ENCODE peak calls at places on chromosomes 1 and 21, in four cellular contexts. One of them, this sample, is unnamed.

GRCh38 chr1:178774263-178774662 is 49.2 kb downstream of the RALGPS2 start:
- DNase-seq in cardiac muscle cell: peak
- DNase-seq in foreskin keratinocyte: no peak
- DNase-seq in lung: no peak
- DNase-seq in this sample: peak

GRCh38 chr1:35030338-35031102 is 1.2 kb downstream of the ZMYM6 start:
- DNase-seq in lung: no peak
- DNase-seq in cardiac muscle cell: no peak
- DNase-seq in foreskin keratinocyte: no peak
- DNase-seq in this sample: no peak

GRCh38 chr1:204921855-204922516 is 51.3 kb downstream of the NFASC start:
- DNase-seq in lung: no peak
- DNase-seq in cardiac muscle cell: no peak
- DNase-seq in foreskin keratinocyte: no peak
- DNase-seq in this sample: no peak

GRCh38 chr1:194487172-194487571 is 1300.8 kb upstream of the B3GALT2 start:
- DNase-seq in lung: no peak
- DNase-seq in foreskin keratinocyte: no peak
- DNase-seq in cardiac muscle cell: no peak
- DNase-seq in this sample: no peak

GRCh38 chr1:194693244-194693643 is 1506.8 kb upstream of the B3GALT2 start:
- DNase-seq in cardiac muscle cell: no peak
- DNase-seq in lung: no peak
- DNase-seq in foreskin keratinocyte: no peak
- DNase-seq in this sample: no peak

GRCh38 chr1:171865106-171865505 is 23.8 kb downstream of the DNM3 start:
- DNase-seq in foreskin keratinocyte: no peak
- DNase-seq in lung: no peak
- DNase-seq in cardiac muscle cell: no peak
- DNase-seq in this sample: peak

GRCh38 chr21:14842641-14843040 is 222.2 kb downstream of the NRIP1 start:
- DNase-seq in foreskin keratinocyte: no peak
- DNase-seq in cardiac muscle cell: no peak
- DNase-seq in lung: no peak
- DNase-seq in this sample: no peak

GRCh38 chr1:220335668-220336067 is 63.4 kb upstream of the RAB3GAP2 start:
- DNase-seq in lung: peak
- DNase-seq in cardiac muscle cell: no peak
- DNase-seq in foreskin keratinocyte: no peak
- DNase-seq in this sample: peak

GRCh38 chr1:112888630-112889029 is 67.4 kb downstream of the SLC16A1 start:
- DNase-seq in cardiac muscle cell: no peak
- DNase-seq in foreskin keratinocyte: no peak
- DNase-seq in lung: no peak
- DNase-seq in this sample: no peak

GRCh38 chr1:36965301-36966159 is 68.8 kb downstream of the GRIK3 start:
- DNase-seq in foreskin keratinocyte: no peak
- DNase-seq in cardiac muscle cell: no peak
- DNase-seq in lung: no peak
- DNase-seq in this sample: no peak

GRCh38 chr1:152735648-152736047 is 22.2 kb upstream of the KPRP start:
- DNase-seq in cardiac muscle cell: no peak
- DNase-seq in lung: no peak
- DNase-seq in foreskin keratinocyte: no peak
- DNase-seq in this sample: no peak
- TF ChIP-seq CTCF in cardiac muscle cell: no peak
- TF ChIP-seq CTCF in lung: no peak
- TF ChIP-seq CTCF in foreskin keratinocyte: peak
- TF ChIP-seq CTCF in this sample: peak

GRCh38 chr1:76870037-76870436 is 2.8 kb downstream of the ST6GALNAC5 start:
- DNase-seq in lung: no peak
- DNase-seq in foreskin keratinocyte: no peak
- DNase-seq in cardiac muscle cell: no peak
- DNase-seq in this sample: no peak

GRCh38 chr1:76868916-76869315 is 1.6 kb downstream of the ST6GALNAC5 start:
- DNase-seq in cardiac muscle cell: no peak
- DNase-seq in foreskin keratinocyte: no peak
- DNase-seq in lung: no peak
- DNase-seq in this sample: no peak

GRCh38 chr1:76872944-76873343 is 5.7 kb downstream of the ST6GALNAC5 start:
- DNase-seq in lung: no peak
- DNase-seq in foreskin keratinocyte: no peak
- DNase-seq in cardiac muscle cell: no peak
- DNase-seq in this sample: no peak

GRCh38 chr1:76868154-76868882 is 1.0 kb downstream of the ST6GALNAC5 start:
- DNase-seq in foreskin keratinocyte: no peak
- DNase-seq in cardiac muscle cell: peak
- DNase-seq in lung: no peak
- DNase-seq in this sample: no peak

GRCh38 chr1:76871355-76871974 is 4.2 kb downstream of the ST6GALNAC5 start:
- DNase-seq in cardiac muscle cell: no peak
- DNase-seq in foreskin keratinocyte: no peak
- DNase-seq in lung: no peak
- DNase-seq in this sample: no peak
- TF ChIP-seq CTCF in cardiac muscle cell: no peak
- TF ChIP-seq CTCF in foreskin keratinocyte: no peak
- TF ChIP-seq CTCF in lung: no peak
- TF ChIP-seq CTCF in this sample: no peak

GRCh38 chr1:21052034-21052433 is 124.7 kb downstream of the EIF4G3 start:
- DNase-seq in lung: no peak
- DNase-seq in cardiac muscle cell: no peak
- DNase-seq in foreskin keratinocyte: no peak
- DNase-seq in this sample: no peak
- TF ChIP-seq CTCF in lung: no peak
- TF ChIP-seq CTCF in cardiac muscle cell: no peak
- TF ChIP-seq CTCF in foreskin keratinocyte: no peak
- TF ChIP-seq CTCF in this sample: no peak

DNA sequence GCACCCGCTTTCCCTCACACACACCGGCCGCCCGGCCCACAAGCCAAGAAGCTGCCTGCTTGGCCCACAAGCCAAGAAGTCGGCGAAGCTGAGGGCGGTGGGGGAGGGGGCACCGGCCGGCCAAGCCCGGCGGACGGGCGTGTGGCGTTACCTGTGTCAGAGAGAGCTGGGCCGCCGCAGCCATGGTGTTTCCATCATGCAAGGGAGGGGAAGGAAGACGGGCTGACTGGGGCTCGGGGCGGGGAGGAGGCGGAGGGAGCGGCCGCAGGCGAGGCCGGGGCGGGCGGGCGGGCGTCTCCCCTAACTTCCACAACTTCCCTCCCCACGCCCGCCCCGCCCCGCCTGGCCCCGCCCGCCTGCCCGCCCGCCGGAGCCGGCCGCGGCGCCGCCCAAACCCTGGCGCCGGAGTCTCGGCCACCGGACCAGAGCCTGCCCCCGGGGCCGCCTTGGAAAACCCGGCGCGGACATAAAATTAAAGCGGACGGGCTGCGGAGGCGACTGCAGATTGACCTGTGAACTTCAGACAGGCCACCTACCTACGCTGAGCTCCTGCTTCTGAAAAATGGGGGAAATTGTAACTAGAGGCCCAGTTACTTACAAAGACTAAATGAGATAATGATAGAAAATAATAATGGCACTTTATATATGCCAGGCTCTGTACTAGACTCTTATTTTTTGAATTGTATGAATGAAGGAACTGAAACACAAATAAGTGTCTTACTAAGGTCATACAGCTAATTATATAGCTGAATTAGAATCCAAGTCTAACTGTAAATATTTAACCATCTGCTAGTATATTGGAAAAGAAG is at the start of gene EPS15:
- DNase-seq in foreskin keratinocyte: no peak
- DNase-seq in cardiac muscle cell: peak
- DNase-seq in lung: peak
- DNase-seq in this sample: peak
- TF ChIP-seq CTCF in foreskin keratinocyte: no peak
- TF ChIP-seq CTCF in cardiac muscle cell: no peak
- TF ChIP-seq CTCF in lung: no peak
- TF ChIP-seq CTCF in this sample: no peak

GRCh38 chr1:20202166-20202565 is 15.8 kb upstream of the PLA2G2C start:
- DNase-seq in foreskin keratinocyte: no peak
- DNase-seq in lung: no peak
- DNase-seq in cardiac muscle cell: no peak
- DNase-seq in this sample: no peak
- TF ChIP-seq CTCF in foreskin keratinocyte: no peak
- TF ChIP-seq CTCF in lung: no peak
- TF ChIP-seq CTCF in cardiac muscle cell: no peak
- TF ChIP-seq CTCF in this sample: no peak